ENCODE peak calls at places on chromosomes 1 and 21, in four cellular contexts. L, G, I and W are unnamed samples.

GRCh38 chr1:216221260-216221700 is 202.0 kb downstream of the USH2A start:
- DNase-seq in L (peak), G (no peak), I (peak), W (peak)

GRCh38 chr1:54121482-54122130 is 31.2 kb downstream of the CDCP2 start:
- DNase-seq in L (peak), G (peak), I (peak), W (peak)

GRCh38 chr21:29465528-29465927 is 166.8 kb downstream of the BACH1 start:
- DNase-seq in L (no peak), G (no peak), I (no peak), W (no peak)

GRCh38 chr1:210688482-210689233 is 360.0 kb downstream of the HHAT start:
- DNase-seq in L (no peak), G (no peak), I (no peak), W (no peak)

GRCh38 chr21:42913461-42913860 is 12.0 kb downstream of the ERVH48-1 start:
- DNase-seq in L (no peak), G (no peak), I (no peak), W (no peak)

GRCh38 chr1:171295821-171296220 is 18.2 kb upstream of the FMO4 start:
- DNase-seq in L (no peak), G (no peak), I (no peak), W (no peak)

GRCh38 chr1:27941671-27942540 is 7.1 kb downstream of the SMPDL3B start:
- DNase-seq in L (no peak), G (no peak), I (no peak), W (no peak)

GRCh38 chr21:32604484-32604883 is 7.7 kb downstream of the CFAP298 start:
- DNase-seq in L (peak), G (no peak), I (no peak), W (peak)

GRCh38 chr1:229624521-229624905 is 1.4 kb downstream of the TAF5L start:
- DNase-seq in L (no peak), G (no peak), I (no peak), W (no peak)

GRCh38 chr1:18882511-18882910 is 19.8 kb downstream of the ALDH4A1 start:
- DNase-seq in L (no peak), G (no peak), I (no peak), W (no peak)

GRCh38 chr1:230139741-230140140 is 72.7 kb downstream of the GALNT2 start:
- DNase-seq in L (no peak), G (no peak), I (no peak), W (no peak)

GRCh38 chr21:45279446-45280177 is 8.1 kb downstream of the POFUT2 start:
- DNase-seq in L (peak), G (no peak), I (no peak), W (no peak)

GRCh38 chr1:2859219-2859880 is 57.9 kb upstream of the TTC34 start:
- DNase-seq in L (no peak), G (no peak), I (no peak), W (no peak)

GRCh38 chr1:24865587-24865986 is 64.5 kb downstream of the RUNX3 start:
- DNase-seq in L (no peak), G (no peak), I (no peak), W (no peak)

GRCh38 chr1:3907031-3907534 is 7.0 kb upstream of the C1orf174 start:
- DNase-seq in L (peak), G (no peak), I (peak), W (no peak)

GRCh38 chr1:18329469-18329868 is 151.3 kb upstream of the KLHDC7A start:
- DNase-seq in L (no peak), G (no peak), I (no peak), W (no peak)

GRCh38 chr1:79822053-79822452 is 815.5 kb upstream of the ADGRL4 start:
- DNase-seq in L (no peak), G (no peak), I (no peak), W (no peak)

GRCh38 chr1:45545553-45546310 is 4.9 kb upstream of the AKR1A1 start:
- DNase-seq in L (no peak), G (no peak), I (no peak), W (no peak)